ENCODE peak calls at places on chromosomes 5 and 9, in eight cellular contexts. M is fibroblast of pulmonary artery, N is adipocyte, O is aorta, H is coronary artery, R is SJSA1, J is BJ, P is transverse colon. C is an unnamed sample.

GRCh38 chr5:80877592-80877991 is 82.6 kb upstream of the RASGRF2 start:
- DNase-seq in O (no peak), M (no peak), H (no peak), R (no peak), N (no peak), J (no peak), P (no peak), C (no peak)

GRCh38 chr5:110032386-110032785 is 342.7 kb downstream of the MAN2A1 start:
- DNase-seq in H (no peak), P (no peak), N (no peak), O (no peak), M (no peak), J (no peak), R (no peak), C (no peak)

GRCh38 chr5:87829214-87829551 is 416.5 kb upstream of the CCNH start:
- DNase-seq in P (no peak), N (no peak), O (peak; percentile 61), J (no peak), H (no peak), R (peak; percentile 12), M (peak; percentile 10), C (no peak)

GRCh38 chr5:131795879-131796792 is 681 bp downstream of the FNIP1 start:
- DNase-seq in M (peak; percentile 53), P (peak; percentile 70), R (peak; percentile 64), H (peak; percentile 89), N (peak; percentile 89), O (peak; percentile 84), J (no peak), C (no peak)

GRCh38 chr5:84378420-84378819 is 6.3 kb downstream of the EDIL3 start:
- DNase-seq in O (no peak), P (no peak), H (no peak), N (peak; percentile 79), R (no peak), M (peak; percentile 66), J (peak; percentile 3), C (no peak)

GRCh38 chr5:39138892-39139291 is 64.7 kb upstream of the RICTOR start:
- DNase-seq in N (peak; percentile 80), R (no peak), P (no peak), O (no peak), M (peak; percentile 88), J (peak; percentile 40), H (no peak), C (peak; percentile 37)

GRCh38 chr5:143985832-143986485 is 174.0 kb downstream of the HMHB1 start:
- DNase-seq in P (peak; percentile 16), J (peak; percentile 46), N (peak; percentile 54), O (no peak), H (no peak), M (peak; percentile 53), R (peak; percentile 14), C (peak; percentile 34)

GRCh38 chr5:165209101-165209727 is 1703.8 kb downstream of the MAT2B start:
- DNase-seq in O (no peak), P (no peak), M (peak; percentile 52), H (no peak), J (no peak), R (no peak), N (peak; percentile 70), C (no peak)

GRCh38 chr9:109584205-109584604 is 86.1 kb upstream of the PTPN3 start:
- DNase-seq in P (no peak), R (no peak), O (no peak), H (no peak), J (no peak), N (no peak), M (no peak), C (no peak)

GRCh38 chr5:9924614-9925013 is 294.5 kb upstream of the TAS2R1 start:
- DNase-seq in H (no peak), J (peak; percentile 86), O (no peak), R (peak; percentile 88), M (peak; percentile 99), P (no peak), N (peak; percentile 93), C (peak; percentile 92)

GRCh38 chr5:68504306-68504705 is 288.8 kb downstream of the PIK3R1 start:
- DNase-seq in P (no peak), N (peak; percentile 15), M (no peak), O (no peak), H (no peak), R (no peak), J (no peak), C (no peak)

GRCh38 chr9:70444904-70445303 is 30.4 kb upstream of the KLF9 start:
- DNase-seq in H (no peak), O (no peak), P (no peak), M (no peak), J (no peak), R (no peak), N (peak; percentile 69), C (no peak)

GRCh38 chr5:140608730-140609520 is 24.1 kb downstream of the CD14 start:
- DNase-seq in O (peak; percentile 72), J (no peak), N (no peak), P (peak; percentile 80), M (peak; percentile 58), R (no peak), H (no peak), C (no peak)

GRCh38 chr5:147727200-147727599 is 55.3 kb downstream of the JAKMIP2 start:
- DNase-seq in R (no peak), N (no peak), M (no peak), P (no peak), H (no peak), O (no peak), J (no peak), C (no peak)

GRCh38 chr9:77014597-77015263 is 4.7 kb upstream of the FOXB2 start:
- DNase-seq in J (no peak), O (no peak), H (no peak), N (no peak), R (no peak), P (no peak), M (no peak), C (no peak)

GRCh38 chr9:77010527-77010926 is 8.9 kb upstream of the FOXB2 start:
- DNase-seq in M (no peak), R (no peak), O (no peak), N (no peak), J (no peak), P (no peak), H (no peak), C (no peak)

GRCh38 chr9:77013932-77014596 is 5.4 kb upstream of the FOXB2 start:
- DNase-seq in N (no peak), P (no peak), H (no peak), J (no peak), R (no peak), O (no peak), M (no peak), C (no peak)

GRCh38 chr9:77013186-77013931 is 6.1 kb upstream of the FOXB2 start:
- DNase-seq in N (no peak), P (no peak), M (no peak), O (no peak), H (no peak), J (no peak), R (no peak), C (no peak)

DNA sequence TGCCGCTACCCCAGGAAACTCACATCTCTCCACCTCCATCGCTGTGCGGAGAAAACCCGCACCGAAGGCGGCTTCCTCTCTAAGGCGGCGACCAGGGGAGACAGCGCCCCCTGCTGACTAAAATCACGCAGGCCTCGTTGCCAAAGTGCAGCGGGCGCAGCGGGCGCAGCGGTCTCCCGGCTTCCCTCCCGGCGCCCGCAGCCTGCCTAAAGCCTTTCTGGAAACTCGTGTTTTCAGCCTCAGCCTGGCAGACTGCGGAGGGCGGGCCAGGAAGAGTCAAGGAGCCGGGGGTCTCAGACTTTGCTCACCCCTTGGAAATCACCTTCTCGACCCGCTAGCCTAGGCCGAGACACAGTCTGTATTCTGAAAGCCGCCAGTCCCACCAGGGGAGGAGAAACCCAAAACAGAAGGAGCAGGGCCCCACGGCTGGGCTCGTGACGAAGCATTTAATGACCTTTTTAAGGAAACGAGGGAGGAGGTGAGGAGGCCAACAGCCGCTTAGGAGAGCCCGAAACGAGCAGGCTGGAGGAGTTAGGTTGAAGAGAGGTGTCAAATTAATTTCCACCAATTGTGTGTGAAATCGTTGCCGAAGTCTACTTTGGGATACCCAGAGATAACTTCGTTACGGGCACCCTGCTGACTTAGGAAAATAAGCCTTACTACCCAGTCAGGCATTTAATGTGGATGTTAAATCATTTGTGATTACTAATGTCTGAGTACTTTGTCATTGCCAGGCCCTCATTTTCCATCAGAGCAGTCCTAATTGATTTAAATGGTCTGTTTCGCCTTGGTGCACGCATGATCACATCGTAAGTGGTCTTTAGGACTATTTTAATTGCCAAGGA is 7.3 kb upstream of the FOXB2 start:
- DNase-seq in P (peak; percentile 71), J (no peak), O (peak; percentile 67), N (peak; percentile 32), R (no peak), M (peak; percentile 56), H (no peak), C (no peak)
- H3K4me3 ChIP-seq in P (peak overlapping the region; percentile 18), J (no peak overlapping the region), O (no peak overlapping the region), N (peak overlapping the region; percentile 50), R (no peak overlapping the region), M (peak overlapping the region; percentile 7), H (peak overlapping the region; percentile 51), C (peak overlapping the region; percentile 12)

GRCh38 chr9:129717991-129718390 is 34.9 kb downstream of the PTGES start:
- DNase-seq in R (no peak), O (no peak), J (no peak), P (no peak), M (no peak), N (no peak), H (peak; percentile 71), C (no peak)
- H3K4me3 ChIP-seq in R (no peak overlapping the region), O (no peak overlapping the region), J (no peak overlapping the region), P (no peak overlapping the region), M (no peak overlapping the region), N (no peak overlapping the region), H (no peak overlapping the region), C (no peak overlapping the region)

DNA sequence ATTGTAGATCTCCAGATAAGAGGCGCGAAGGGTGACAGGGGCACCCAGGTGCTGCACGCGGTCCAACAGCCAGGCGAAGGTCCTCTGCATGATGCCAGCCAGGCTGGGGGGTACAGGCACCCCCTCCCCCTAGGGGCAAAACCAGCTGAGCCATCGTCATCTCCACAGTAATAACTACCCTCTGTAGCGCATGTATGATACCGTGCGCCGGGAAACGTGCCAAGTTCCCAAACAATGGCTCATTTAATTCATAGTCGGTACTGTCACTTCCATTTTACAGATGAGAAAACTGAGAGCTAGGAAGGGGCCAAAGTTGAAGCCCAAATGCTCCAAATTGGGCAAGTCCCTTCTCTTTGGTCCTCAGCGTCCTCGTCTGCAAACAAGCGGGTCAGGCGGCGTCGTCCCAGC is 1.5 kb downstream of the KIF12 start:
- DNase-seq in O (no peak), M (peak; percentile 30), J (no peak), N (no peak), R (no peak), P (peak; percentile 72), H (no peak), C (no peak)
- H3K4me3 ChIP-seq in O (no peak overlapping the region), M (peak overlapping the region; percentile 22), J (peak overlapping the region; percentile 46), N (no peak overlapping the region), R (peak overlapping the region; percentile 29), P (peak overlapping the region; percentile 56), H (peak overlapping the region; percentile 71), C (peak overlapping the region; percentile 37)

GRCh38 chr9:113566011-113566711 is 102.6 kb downstream of the RGS3 start:
- DNase-seq in N (no peak), P (no peak), H (peak; percentile 72), J (no peak), O (no peak), M (no peak), R (no peak), C (no peak)
- H3K4me3 ChIP-seq in N (peak overlapping the region; percentile 81), P (peak overlapping the region; percentile 42), H (peak overlapping the region; percentile 72), J (peak overlapping the region; percentile 64), O (peak overlapping the region; percentile 31), M (peak overlapping the region; percentile 65), R (peak overlapping the region; percentile 48), C (peak overlapping the region; percentile 74)

GRCh38 chr5:91499943-91500531 is 116.9 kb upstream of the ARRDC3 start:
- DNase-seq in H (no peak), P (no peak), O (no peak), N (peak; percentile 88), J (no peak), M (peak; percentile 69), R (peak; percentile 37), C (no peak)
- H3K4me3 ChIP-seq in H (no peak overlapping the region), P (no peak overlapping the region), O (no peak overlapping the region), N (no peak overlapping the region), J (no peak overlapping the region), M (no peak overlapping the region), R (no peak overlapping the region), C (no peak overlapping the region)